ENCODE peak calls at places on chromosomes 11 and 22, in eight cellular contexts. M, A, P, Y, I, O, H and V are unnamed samples.
A peak's percentile ranks its signal among the peaks of the same experiment; 100 is the strongest.

GRCh38 chr11:108008656-108009496 is at the start of gene CUL5:
- DNase-seq in I (peak; percentile 91), A (peak; percentile 95), O (peak; percentile 86), P (peak; percentile 96), M (peak; percentile 90), Y (peak; percentile 92), H (peak; percentile 86), V (peak; percentile 96)

GRCh38 chr22:38870312-38870741 is 1.7 kb downstream of the CBX6 start:
- DNase-seq in Y (peak; percentile 90), P (peak; percentile 75), O (peak; percentile 48), M (peak; percentile 67), H (peak; percentile 71), I (peak; percentile 78), A (peak; percentile 64), V (peak; percentile 92)

GRCh38 chr22:17222503-17222902 is 3.3 kb upstream of the ADA2 start:
- DNase-seq in O (no peak), P (no peak), A (no peak), Y (no peak), M (no peak), H (no peak), I (no peak), V (peak; percentile 10)

GRCh38 chr11:20042025-20042639 is 118.1 kb downstream of the DBX1 start:
- DNase-seq in I (peak; percentile 56), M (peak; percentile 67), P (peak; percentile 48), H (no peak), O (peak; percentile 55), A (no peak), Y (no peak), V (no peak)

GRCh38 chr11:65571940-65572339 is 398 bp upstream of the FAM89B start:
- DNase-seq in A (no peak), H (no peak), I (peak; percentile 44), O (peak; percentile 63), Y (no peak), P (peak; percentile 84), M (no peak), V (no peak)

GRCh38 chr22:49210606-49211005 is 617.1 kb downstream of the BRD1 start:
- DNase-seq in A (no peak), H (no peak), P (no peak), I (no peak), O (no peak), Y (no peak), M (no peak), V (peak; percentile 38)

GRCh38 chr11:118436639-118437045 is 350 bp downstream of the KMT2A start:
- DNase-seq in O (no peak), A (no peak), I (peak; percentile 21), M (peak; percentile 21), Y (no peak), P (peak; percentile 15), H (no peak), V (peak; percentile 85)

GRCh38 chr11:124761301-124762021 is 629 bp downstream of the ESAM start:
- DNase-seq in H (no peak), I (no peak), P (no peak), O (no peak), A (no peak), M (no peak), Y (no peak), V (no peak)

GRCh38 chr11:128172046-128172878 is 415.1 kb downstream of the ETS1 start:
- DNase-seq in Y (peak; percentile 81), O (peak; percentile 69), M (peak; percentile 71), P (peak; percentile 95), I (peak; percentile 86), H (peak; percentile 74), A (peak; percentile 73), V (no peak)

GRCh38 chr11:2289859-2290258 is 11.9 kb downstream of the C11orf21 start:
- DNase-seq in P (no peak), O (no peak), Y (no peak), A (no peak), I (no peak), M (no peak), H (no peak), V (peak; percentile 51)

GRCh38 chr11:78193806-78194205 is 5.1 kb downstream of the USP35 start:
- DNase-seq in I (no peak), O (no peak), A (no peak), P (no peak), M (no peak), H (no peak), Y (no peak), V (no peak)

GRCh38 chr11:90341986-90342385 is 119.1 kb upstream of the CHORDC1 start:
- DNase-seq in Y (no peak), A (no peak), I (no peak), O (no peak), H (no peak), M (no peak), P (no peak), V (no peak)

GRCh38 chr11:38517991-38518390 is 1920.0 kb upstream of the RAG2 start:
- DNase-seq in P (no peak), H (no peak), M (no peak), I (no peak), O (no peak), A (no peak), Y (no peak), V (no peak)

GRCh38 chr11:134592391-134592990 is 180.4 kb upstream of the B3GAT1 start:
- DNase-seq in P (no peak), H (peak; percentile 49), O (no peak), Y (peak; percentile 54), A (peak; percentile 51), I (no peak), M (no peak), V (no peak)

GRCh38 chr22:46457502-46458488 is 79.6 kb downstream of the CELSR1 start:
- DNase-seq in P (no peak), M (peak; percentile 87), H (no peak), A (peak; percentile 52), I (peak; percentile 64), Y (no peak), O (peak; percentile 93), V (peak; percentile 64)

GRCh38 chr11:20015529-20016427 is 144.5 kb downstream of the DBX1 start:
- DNase-seq in A (no peak), I (no peak), Y (no peak), H (no peak), P (no peak), M (peak; percentile 57), O (peak; percentile 48), V (no peak)

GRCh38 chr11:92225563-92226308 is 1.1 kb downstream of the FAT3 start:
- DNase-seq in A (peak; percentile 71), Y (peak; percentile 17), H (no peak), P (no peak), M (no peak), I (no peak), O (peak; percentile 12), V (peak; percentile 79)

GRCh38 chr11:89293966-89294679 is 116.4 kb downstream of the TYR start:
- DNase-seq in Y (no peak), I (peak; percentile 12), H (no peak), A (no peak), O (no peak), P (no peak), M (peak; percentile 35), V (peak; percentile 48)
- H3K9ac ChIP-seq in Y (no peak overlapping the region), I (no peak overlapping the region), H (no peak overlapping the region), A (no peak overlapping the region), O (no peak overlapping the region), P (no peak overlapping the region), M (no peak overlapping the region), V (no peak overlapping the region)

DNA sequence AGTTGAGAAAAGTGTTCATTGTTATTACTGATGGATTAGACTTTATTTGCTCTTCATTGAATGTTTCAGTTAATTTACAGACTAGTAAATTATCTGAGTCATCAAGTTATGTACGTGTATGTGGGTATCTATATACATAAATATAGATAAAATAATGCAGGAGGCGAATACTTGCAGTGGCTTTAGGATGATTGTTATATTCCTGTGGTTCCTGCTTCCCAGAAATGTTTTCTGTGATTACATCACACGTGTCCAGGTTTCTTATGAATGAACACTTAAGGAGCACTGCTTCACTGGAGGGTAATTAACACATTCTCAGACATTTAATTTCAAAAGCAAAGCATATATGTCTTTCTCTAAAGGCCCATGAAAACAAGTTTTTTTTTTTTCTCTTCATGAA is 28.4 kb downstream of the YAP1 start:
- DNase-seq in A (no peak), M (peak; percentile 96), P (peak; percentile 76), H (no peak), O (peak; percentile 74), I (peak; percentile 92), Y (no peak), V (no peak)
- H3K27ac ChIP-seq in A (peak overlapping the region; percentile 67), M (peak overlapping the region; percentile 84), P (peak overlapping the region; percentile 85), H (peak overlapping the region; percentile 9), O (peak overlapping the region; percentile 93), I (peak overlapping the region; percentile 97), Y (no peak overlapping the region), V (no peak overlapping the region)

DNA sequence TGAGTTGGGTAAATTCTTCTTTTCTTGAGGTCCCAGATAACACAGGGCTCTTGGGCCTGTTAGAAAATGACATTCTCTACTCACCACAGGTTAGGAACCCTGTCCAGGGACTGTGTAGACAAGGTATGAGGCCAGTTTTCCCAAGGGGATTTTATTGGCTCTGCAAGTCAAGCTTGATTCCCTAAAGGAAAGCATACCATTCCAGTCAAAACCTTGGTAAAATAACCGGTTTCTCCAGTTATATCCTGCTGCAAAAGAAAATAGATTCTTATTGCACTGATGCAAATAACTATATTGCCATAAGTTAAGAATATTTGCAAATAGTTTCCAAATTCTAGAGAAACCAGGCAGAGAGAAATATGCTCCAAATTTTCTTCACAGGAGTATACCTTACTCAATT is 9.6 kb upstream of the FOLR3 start:
- DNase-seq in I (no peak), A (no peak), O (no peak), H (no peak), M (no peak), Y (no peak), P (peak; percentile 50), V (no peak)
- TF ChIP-seq CTCF in I (no peak), A (no peak), O (no peak), H (no peak), M (no peak), Y (no peak), P (no peak), V (no peak)

GRCh38 chr11:94648789-94649188 is 81.6 kb downstream of the PIWIL4 start:
- DNase-seq in A (no peak), O (no peak), M (no peak), P (no peak), I (no peak), H (no peak), Y (no peak), V (no peak)

GRCh38 chr11:94650756-94651155 is 83.6 kb downstream of the PIWIL4 start:
- DNase-seq in O (no peak), M (no peak), A (no peak), P (no peak), I (peak; percentile 69), H (no peak), Y (peak; percentile 24), V (peak; percentile 93)

GRCh38 chr11:94649925-94650623 is 82.9 kb downstream of the PIWIL4 start:
- DNase-seq in A (no peak), M (peak; percentile 23), O (no peak), I (no peak), P (no peak), H (no peak), Y (no peak), V (no peak)

GRCh38 chr11:94647926-94648325 is 80.8 kb downstream of the PIWIL4 start:
- DNase-seq in A (peak; percentile 40), Y (no peak), O (no peak), H (no peak), P (no peak), I (peak; percentile 20), M (peak; percentile 3), V (peak; percentile 85)

DNA sequence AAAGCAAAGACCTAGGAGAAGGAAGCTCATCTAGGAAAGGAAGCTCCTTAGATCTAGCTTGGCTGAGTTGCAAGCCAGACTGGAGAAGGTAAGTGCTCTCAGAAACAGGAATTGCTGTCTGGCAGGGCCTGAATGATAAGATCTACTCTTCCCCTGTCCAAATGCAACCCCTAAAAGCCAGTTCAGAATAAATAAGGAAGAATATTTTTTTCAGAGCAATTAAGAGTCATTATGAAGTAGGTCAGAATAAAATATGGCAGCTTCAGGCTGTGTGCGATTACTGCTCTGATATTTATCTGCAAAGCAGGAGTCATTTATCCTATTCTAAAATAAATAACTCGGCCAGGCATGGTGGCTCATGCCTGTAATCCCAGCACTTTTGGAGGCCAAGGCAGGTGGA is 82.1 kb downstream of the PIWIL4 start:
- DNase-seq in Y (no peak), M (no peak), P (no peak), A (peak; percentile 71), H (no peak), O (no peak), I (no peak), V (no peak)
- H3K9ac ChIP-seq in Y (no peak overlapping the region), M (no peak overlapping the region), P (no peak overlapping the region), A (no peak overlapping the region), H (no peak overlapping the region), O (no peak overlapping the region), I (no peak overlapping the region), V (no peak overlapping the region)